ENCODE peak calls at places on chromosomes 7 and 10, in eight cellular contexts. One of them, this sample, is unnamed.

GRCh38 chr7:30789334-30789711 is 18.1 kb downstream of the MINDY4 start:
- DNase-seq in colonic mucosa: no peak
- DNase-seq in H9: no peak
- DNase-seq in CD8-positive, alpha-beta T cell: no peak
- DNase-seq in cardiac muscle cell: peak
- DNase-seq in bronchial epithelial cell: peak
- DNase-seq in OCI-LY7: no peak
- DNase-seq in GM12865: no peak
- DNase-seq in this sample: no peak

GRCh38 chr7:3955026-3955425 is 654.0 kb downstream of the SDK1 start:
- DNase-seq in colonic mucosa: no peak
- DNase-seq in H9: no peak
- DNase-seq in CD8-positive, alpha-beta T cell: no peak
- DNase-seq in cardiac muscle cell: no peak
- DNase-seq in bronchial epithelial cell: no peak
- DNase-seq in OCI-LY7: no peak
- DNase-seq in GM12865: no peak
- DNase-seq in this sample: no peak

GRCh38 chr7:17362439-17363095 is 64.1 kb downstream of the AHR start:
- DNase-seq in colonic mucosa: no peak
- DNase-seq in H9: no peak
- DNase-seq in CD8-positive, alpha-beta T cell: no peak
- DNase-seq in cardiac muscle cell: peak
- DNase-seq in bronchial epithelial cell: no peak
- DNase-seq in OCI-LY7: no peak
- DNase-seq in GM12865: no peak
- DNase-seq in this sample: no peak

GRCh38 chr7:72292794-72293193 is 119.3 kb downstream of the CALN1 start:
- DNase-seq in colonic mucosa: no peak
- DNase-seq in H9: no peak
- DNase-seq in CD8-positive, alpha-beta T cell: no peak
- DNase-seq in cardiac muscle cell: no peak
- DNase-seq in bronchial epithelial cell: no peak
- DNase-seq in OCI-LY7: no peak
- DNase-seq in GM12865: no peak
- DNase-seq in this sample: no peak

GRCh38 chr10:74343804-74344203 is 192.8 kb downstream of the ADK start:
- DNase-seq in colonic mucosa: no peak
- DNase-seq in H9: no peak
- DNase-seq in CD8-positive, alpha-beta T cell: no peak
- DNase-seq in cardiac muscle cell: no peak
- DNase-seq in bronchial epithelial cell: no peak
- DNase-seq in OCI-LY7: no peak
- DNase-seq in GM12865: no peak
- DNase-seq in this sample: no peak

GRCh38 chr7:47310020-47310419 is 271.9 kb downstream of the TNS3 start:
- DNase-seq in colonic mucosa: no peak
- DNase-seq in H9: no peak
- DNase-seq in CD8-positive, alpha-beta T cell: no peak
- DNase-seq in cardiac muscle cell: no peak
- DNase-seq in bronchial epithelial cell: no peak
- DNase-seq in OCI-LY7: no peak
- DNase-seq in GM12865: no peak
- DNase-seq in this sample: no peak

GRCh38 chr10:125149278-125150047 is 10.9 kb downstream of the CTBP2 start:
- DNase-seq in colonic mucosa: peak
- DNase-seq in H9: peak
- DNase-seq in CD8-positive, alpha-beta T cell: no peak
- DNase-seq in cardiac muscle cell: peak
- DNase-seq in bronchial epithelial cell: peak
- DNase-seq in OCI-LY7: no peak
- DNase-seq in GM12865: no peak
- DNase-seq in this sample: no peak

GRCh38 chr7:113013761-113014449 is 72.7 kb downstream of the GPR85 start:
- DNase-seq in colonic mucosa: no peak
- DNase-seq in H9: no peak
- DNase-seq in CD8-positive, alpha-beta T cell: no peak
- DNase-seq in cardiac muscle cell: no peak
- DNase-seq in bronchial epithelial cell: peak
- DNase-seq in OCI-LY7: no peak
- DNase-seq in GM12865: no peak
- DNase-seq in this sample: no peak

GRCh38 chr10:11235771-11236170 is 218.1 kb downstream of the CELF2 start:
- DNase-seq in colonic mucosa: no peak
- DNase-seq in H9: no peak
- DNase-seq in CD8-positive, alpha-beta T cell: no peak
- DNase-seq in cardiac muscle cell: no peak
- DNase-seq in bronchial epithelial cell: no peak
- DNase-seq in OCI-LY7: no peak
- DNase-seq in GM12865: no peak
- DNase-seq in this sample: no peak

GRCh38 chr10:91614254-91614624 is 18.6 kb downstream of the PPP1R3C start:
- DNase-seq in colonic mucosa: no peak
- DNase-seq in H9: no peak
- DNase-seq in CD8-positive, alpha-beta T cell: no peak
- DNase-seq in cardiac muscle cell: peak
- DNase-seq in bronchial epithelial cell: no peak
- DNase-seq in OCI-LY7: no peak
- DNase-seq in GM12865: no peak
- DNase-seq in this sample: no peak

GRCh38 chr10:101902032-101902799 is 58.6 kb upstream of the KCNIP2 start:
- DNase-seq in colonic mucosa: no peak
- DNase-seq in H9: peak
- DNase-seq in CD8-positive, alpha-beta T cell: no peak
- DNase-seq in cardiac muscle cell: no peak
- DNase-seq in bronchial epithelial cell: no peak
- DNase-seq in OCI-LY7: no peak
- DNase-seq in GM12865: peak
- DNase-seq in this sample: no peak

GRCh38 chr7:106757846-106758245 is 96.9 kb upstream of the CCDC71L start:
- DNase-seq in colonic mucosa: peak
- DNase-seq in H9: no peak
- DNase-seq in CD8-positive, alpha-beta T cell: no peak
- DNase-seq in cardiac muscle cell: peak
- DNase-seq in bronchial epithelial cell: peak
- DNase-seq in OCI-LY7: no peak
- DNase-seq in GM12865: no peak
- DNase-seq in this sample: no peak

GRCh38 chr10:113305871-113306270 is 247.0 kb upstream of the HABP2 start:
- DNase-seq in colonic mucosa: no peak
- DNase-seq in H9: no peak
- DNase-seq in CD8-positive, alpha-beta T cell: no peak
- DNase-seq in cardiac muscle cell: peak
- DNase-seq in bronchial epithelial cell: no peak
- DNase-seq in OCI-LY7: no peak
- DNase-seq in GM12865: no peak
- DNase-seq in this sample: no peak

GRCh38 chr10:29377333-29377961 is 88.6 kb downstream of the LYZL1 start:
- DNase-seq in colonic mucosa: no peak
- DNase-seq in H9: no peak
- DNase-seq in CD8-positive, alpha-beta T cell: no peak
- DNase-seq in cardiac muscle cell: peak
- DNase-seq in bronchial epithelial cell: peak
- DNase-seq in OCI-LY7: peak
- DNase-seq in GM12865: peak
- DNase-seq in this sample: no peak

GRCh38 chr7:2355079-2356008 is 717 bp downstream of the EIF3B start:
- DNase-seq in colonic mucosa: peak
- DNase-seq in H9: no peak
- DNase-seq in CD8-positive, alpha-beta T cell: no peak
- DNase-seq in cardiac muscle cell: peak
- DNase-seq in bronchial epithelial cell: no peak
- DNase-seq in OCI-LY7: peak
- DNase-seq in GM12865: peak
- DNase-seq in this sample: peak

GRCh38 chr7:114048386-114049235 is 129.8 kb upstream of the PPP1R3A start:
- DNase-seq in colonic mucosa: no peak
- DNase-seq in H9: no peak
- DNase-seq in CD8-positive, alpha-beta T cell: no peak
- DNase-seq in cardiac muscle cell: peak
- DNase-seq in bronchial epithelial cell: peak
- DNase-seq in OCI-LY7: peak
- DNase-seq in GM12865: no peak
- DNase-seq in this sample: no peak

GRCh38 chr10:73850863-73851461 is 23.4 kb downstream of the CAMK2G start:
- DNase-seq in colonic mucosa: no peak
- DNase-seq in H9: no peak
- DNase-seq in CD8-positive, alpha-beta T cell: no peak
- DNase-seq in cardiac muscle cell: peak
- DNase-seq in bronchial epithelial cell: no peak
- DNase-seq in OCI-LY7: no peak
- DNase-seq in GM12865: no peak
- DNase-seq in this sample: no peak

GRCh38 chr7:27745064-27745583 is 5.2 kb downstream of the TAX1BP1 start:
- DNase-seq in colonic mucosa: no peak
- DNase-seq in H9: peak
- DNase-seq in CD8-positive, alpha-beta T cell: no peak
- DNase-seq in cardiac muscle cell: peak
- DNase-seq in bronchial epithelial cell: peak
- DNase-seq in OCI-LY7: peak
- DNase-seq in GM12865: peak
- DNase-seq in this sample: no peak

GRCh38 chr7:134113655-134114054 is 13.5 kb upstream of the LRGUK start:
- DNase-seq in colonic mucosa: no peak
- DNase-seq in H9: no peak
- DNase-seq in CD8-positive, alpha-beta T cell: no peak
- DNase-seq in cardiac muscle cell: no peak
- DNase-seq in bronchial epithelial cell: no peak
- DNase-seq in OCI-LY7: no peak
- DNase-seq in GM12865: no peak
- DNase-seq in this sample: no peak

GRCh38 chr7:157391036-157391710 is 54.4 kb downstream of the DNAJB6 start:
- DNase-seq in colonic mucosa: no peak
- DNase-seq in H9: no peak
- DNase-seq in CD8-positive, alpha-beta T cell: no peak
- DNase-seq in cardiac muscle cell: no peak
- DNase-seq in bronchial epithelial cell: no peak
- DNase-seq in OCI-LY7: no peak
- DNase-seq in GM12865: no peak
- DNase-seq in this sample: peak

GRCh38 chr10:79397575-79398303 is 47.7 kb downstream of the ZCCHC24 start:
- DNase-seq in colonic mucosa: no peak
- DNase-seq in H9: no peak
- DNase-seq in CD8-positive, alpha-beta T cell: no peak
- DNase-seq in cardiac muscle cell: peak
- DNase-seq in bronchial epithelial cell: no peak
- DNase-seq in OCI-LY7: no peak
- DNase-seq in GM12865: no peak
- DNase-seq in this sample: no peak

GRCh38 chr10:74771054-74771453 is 55.3 kb upstream of the KAT6B start:
- DNase-seq in colonic mucosa: no peak
- DNase-seq in H9: no peak
- DNase-seq in CD8-positive, alpha-beta T cell: no peak
- DNase-seq in cardiac muscle cell: no peak
- DNase-seq in bronchial epithelial cell: no peak
- DNase-seq in OCI-LY7: peak
- DNase-seq in GM12865: peak
- DNase-seq in this sample: no peak

DNA sequence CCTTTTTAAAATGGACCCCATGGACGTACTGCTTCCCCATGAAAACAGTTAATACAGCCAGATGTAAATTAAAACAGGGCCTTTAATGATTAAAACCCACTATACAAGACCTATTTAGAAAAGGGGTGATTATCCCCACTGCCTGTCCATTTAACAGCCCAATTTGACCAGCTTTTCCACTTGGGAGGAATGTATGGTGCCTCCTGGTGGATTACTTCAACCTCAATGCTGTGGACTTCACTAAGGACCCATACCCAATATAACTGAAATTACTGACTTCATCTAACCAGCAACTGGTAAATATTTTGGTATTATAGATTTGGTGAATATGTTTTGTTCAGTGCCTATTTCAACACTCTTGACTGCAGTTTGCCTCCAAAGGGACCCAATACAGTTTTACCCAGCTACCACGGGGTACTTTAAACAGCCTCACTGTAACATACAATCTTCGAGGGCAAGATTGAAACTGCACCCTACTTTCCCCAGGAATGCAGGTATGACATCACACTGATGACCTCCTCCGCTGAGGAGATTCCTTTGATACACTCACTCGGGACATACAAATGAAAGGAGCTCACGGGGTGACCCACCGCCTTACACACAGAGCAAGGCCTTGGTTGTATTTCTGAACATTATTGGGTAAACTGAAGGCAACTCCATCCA is 192.8 kb downstream of the DNAJC1 start:
- DNase-seq in colonic mucosa: no peak
- DNase-seq in H9: no peak
- DNase-seq in CD8-positive, alpha-beta T cell: no peak
- DNase-seq in cardiac muscle cell: no peak
- DNase-seq in bronchial epithelial cell: peak
- DNase-seq in OCI-LY7: no peak
- DNase-seq in GM12865: no peak
- DNase-seq in this sample: no peak
- TF ChIP-seq CTCF in colonic mucosa: no peak
- TF ChIP-seq CTCF in H9: peak
- TF ChIP-seq CTCF in CD8-positive, alpha-beta T cell: no peak
- TF ChIP-seq CTCF in cardiac muscle cell: no peak
- TF ChIP-seq CTCF in bronchial epithelial cell: no peak
- TF ChIP-seq CTCF in OCI-LY7: peak
- TF ChIP-seq CTCF in GM12865: no peak
- TF ChIP-seq CTCF in this sample: no peak

DNA sequence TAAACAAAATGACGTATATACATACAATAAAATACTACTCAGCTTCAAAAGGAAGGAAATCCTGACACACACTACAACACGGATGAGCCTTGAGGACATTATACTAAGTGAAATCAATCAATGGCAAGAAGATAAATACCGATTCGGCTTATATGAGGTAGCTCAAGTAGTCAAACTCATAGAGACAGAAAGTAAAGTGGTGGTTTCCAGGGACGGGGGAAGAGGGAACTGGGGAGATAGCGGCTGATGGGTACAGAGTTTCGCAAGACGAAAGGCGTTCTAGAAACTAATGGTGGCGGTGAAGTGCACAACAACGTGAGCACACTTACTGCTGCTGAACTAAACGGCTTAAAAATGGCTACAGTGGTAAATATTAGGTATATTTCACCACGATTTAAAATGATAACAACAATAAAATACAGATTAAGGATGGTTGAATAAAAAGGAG is 516.7 kb downstream of the PARD3 start:
- DNase-seq in colonic mucosa: no peak
- DNase-seq in H9: no peak
- DNase-seq in CD8-positive, alpha-beta T cell: no peak
- DNase-seq in cardiac muscle cell: no peak
- DNase-seq in bronchial epithelial cell: no peak
- DNase-seq in OCI-LY7: no peak
- DNase-seq in GM12865: no peak
- DNase-seq in this sample: no peak
- TF ChIP-seq CTCF in colonic mucosa: no peak
- TF ChIP-seq CTCF in H9: no peak
- TF ChIP-seq CTCF in CD8-positive, alpha-beta T cell: no peak
- TF ChIP-seq CTCF in cardiac muscle cell: no peak
- TF ChIP-seq CTCF in bronchial epithelial cell: no peak
- TF ChIP-seq CTCF in OCI-LY7: no peak
- TF ChIP-seq CTCF in GM12865: no peak
- TF ChIP-seq CTCF in this sample: no peak

GRCh38 chr10:22443200-22443881 is 98.0 kb downstream of the SPAG6 start:
- DNase-seq in colonic mucosa: no peak
- DNase-seq in H9: no peak
- DNase-seq in CD8-positive, alpha-beta T cell: no peak
- DNase-seq in cardiac muscle cell: no peak
- DNase-seq in bronchial epithelial cell: no peak
- DNase-seq in OCI-LY7: no peak
- DNase-seq in GM12865: peak
- DNase-seq in this sample: no peak
- TF ChIP-seq CTCF in colonic mucosa: no peak
- TF ChIP-seq CTCF in H9: no peak
- TF ChIP-seq CTCF in CD8-positive, alpha-beta T cell: no peak
- TF ChIP-seq CTCF in cardiac muscle cell: no peak
- TF ChIP-seq CTCF in bronchial epithelial cell: no peak
- TF ChIP-seq CTCF in OCI-LY7: no peak
- TF ChIP-seq CTCF in GM12865: no peak
- TF ChIP-seq CTCF in this sample: no peak

GRCh38 chr7:130037703-130038102 is 13.5 kb downstream of the ZC3HC1 start:
- DNase-seq in colonic mucosa: no peak
- DNase-seq in H9: no peak
- DNase-seq in CD8-positive, alpha-beta T cell: no peak
- DNase-seq in cardiac muscle cell: peak
- DNase-seq in bronchial epithelial cell: peak
- DNase-seq in OCI-LY7: peak
- DNase-seq in GM12865: no peak
- DNase-seq in this sample: no peak
- TF ChIP-seq CTCF in colonic mucosa: no peak
- TF ChIP-seq CTCF in H9: peak
- TF ChIP-seq CTCF in CD8-positive, alpha-beta T cell: no peak
- TF ChIP-seq CTCF in cardiac muscle cell: peak
- TF ChIP-seq CTCF in bronchial epithelial cell: peak
- TF ChIP-seq CTCF in OCI-LY7: peak
- TF ChIP-seq CTCF in GM12865: peak
- TF ChIP-seq CTCF in this sample: no peak

This sample was measured in glutamatergic neuron.